ENCODE peak calls at places on chromosomes 13 and 19, in six cellular contexts. S is NCI-H2171; O is stimulated activated CD4-positive, alpha-beta T cell treated with anti-CD3 and anti-CD28 coated beads, Interleukin-1b, Interleukin-23, amount 100 ng/mL, for 24 hours; R is NCI-H774; M is NCI-H1694; K is hypothalamus. Y is an unnamed sample.
A peak's percentile ranks its signal among the peaks of the same experiment; 100 is the strongest.

GRCh38 chr19:28103916-28104315 is 1109.0 kb downstream of the UQCRFS1 start:
- DNase-seq in R (no peak), O (no peak), K (no peak), S (no peak), M (no peak), Y (no peak)

GRCh38 chr13:73702419-73703071 is 431.7 kb downstream of the KLF12 start:
- DNase-seq in M (no peak), O (peak; percentile 10), R (no peak), K (no peak), S (no peak), Y (peak; percentile 92)

GRCh38 chr19:13007292-13008045 is 12.2 kb downstream of the NFIX start:
- DNase-seq in M (no peak), S (no peak), R (no peak), O (no peak), K (peak; percentile 29), Y (peak; percentile 50)

GRCh38 chr19:51127032-51127431 is 2.3 kb downstream of the SIGLEC9 start:
- DNase-seq in R (no peak), K (no peak), O (no peak), S (no peak), M (no peak), Y (no peak)

GRCh38 chr13:83009987-83010386 is 872.3 kb downstream of the SLITRK1 start:
- DNase-seq in M (no peak), S (no peak), K (no peak), O (no peak), R (no peak), Y (no peak)

GRCh38 chr19:3481241-3482090 is 1.1 kb upstream of the SMIM24 start:
- DNase-seq in R (no peak), O (no peak), K (no peak), S (no peak), M (no peak), Y (no peak)

GRCh38 chr19:35911790-35912189 is 3.7 kb upstream of the TYROBP start:
- DNase-seq in K (no peak), S (no peak), M (no peak), O (no peak), R (no peak), Y (peak; percentile 85)

GRCh38 chr13:31431722-31432137 is 232.0 kb downstream of the B3GLCT start:
- DNase-seq in R (no peak), S (no peak), K (peak; percentile 43), O (peak; percentile 6), M (no peak), Y (peak; percentile 35)

GRCh38 chr13:83498486-83499190 is 383.6 kb downstream of the SLITRK1 start:
- DNase-seq in K (no peak), S (no peak), O (no peak), R (no peak), M (no peak), Y (peak; percentile 83)

GRCh38 chr13:110538632-110539031 is 22.9 kb downstream of the RAB20 start:
- DNase-seq in R (peak; percentile 40), K (no peak), O (no peak), M (no peak), S (no peak), Y (no peak)

GRCh38 chr13:73440296-73440895 is 381.6 kb downstream of the KLF5 start:
- DNase-seq in O (no peak), M (no peak), S (no peak), R (no peak), K (no peak), Y (no peak)

GRCh38 chr13:39612023-39612637 is 9.1 kb upstream of the LHFPL6 start:
- DNase-seq in S (peak; percentile 22), O (peak; percentile 38), R (peak; percentile 16), M (peak; percentile 72), K (peak; percentile 54), Y (peak; percentile 68)

GRCh38 chr19:47275866-47276461 is 1.3 kb downstream of the INAFM1 start:
- DNase-seq in O (no peak), M (no peak), K (no peak), R (no peak), S (no peak), Y (no peak)

GRCh38 chr19:50896591-50897190 is 14.5 kb downstream of the KLK4 start:
- DNase-seq in S (peak; percentile 15), M (no peak), K (no peak), R (peak; percentile 53), O (no peak), Y (peak; percentile 85)

GRCh38 chr13:74398599-74398998 is 264.4 kb upstream of the KLF12 start:
- DNase-seq in M (no peak), R (no peak), S (no peak), K (no peak), O (no peak), Y (no peak)

GRCh38 chr13:113859311-113860050 is 4.4 kb downstream of the GAS6 start:
- DNase-seq in M (no peak), S (no peak), O (no peak), K (no peak), R (no peak), Y (no peak)

GRCh38 chr13:40190656-40191100 is 475.8 kb downstream of the FOXO1 start:
- DNase-seq in S (no peak), R (no peak), K (peak; percentile 57), M (peak; percentile 78), O (peak; percentile 64), Y (peak; percentile 93)

GRCh38 chr19:7219056-7219455 is 75.2 kb downstream of the INSR start:
- DNase-seq in O (no peak), K (no peak), S (no peak), R (no peak), M (no peak), Y (no peak)

GRCh38 chr19:4523306-4524110 is 5.2 kb upstream of the PLIN4 start:
- DNase-seq in R (no peak), O (no peak), K (peak; percentile 49), S (no peak), M (no peak), Y (no peak)

GRCh38 chr13:111256946-111257345 is 63.5 kb upstream of the TEX29 start:
- DNase-seq in K (no peak), R (no peak), M (no peak), O (no peak), S (no peak), Y (no peak)

GRCh38 chr13:102799544-102800144 is 725 bp downstream of the BIVM start:
- DNase-seq in K (peak; percentile 75), S (no peak), O (no peak), R (peak; percentile 33), M (no peak), Y (no peak)

Y was measured in bronchial epithelial cell.